ENCODE peak calls at places on chromosomes 7 and 10, in seven cellular contexts. One of them, this sample, is unnamed.

GRCh38 chr10:59177031-59177861 is 803 bp downstream of the PHYHIPL start:
- DNase-seq in upper lobe of right lung: no peak
- DNase-seq in neural progenitor cell: peak; percentile 74
- DNase-seq in transverse colon: no peak
- DNase-seq in effector memory CD4-positive, alpha-beta T cell: no peak
- DNase-seq in SK-N-SH: peak; percentile 69
- DNase-seq in astrocyte: peak; percentile 88
- DNase-seq in this sample: peak; percentile 69

GRCh38 chr7:151817315-151817690 is 59.6 kb downstream of the PRKAG2 start:
- DNase-seq in upper lobe of right lung: no peak
- DNase-seq in neural progenitor cell: no peak
- DNase-seq in transverse colon: no peak
- DNase-seq in effector memory CD4-positive, alpha-beta T cell: no peak
- DNase-seq in SK-N-SH: no peak
- DNase-seq in astrocyte: no peak
- DNase-seq in this sample: no peak

GRCh38 chr7:8113184-8113583 is 144.6 kb downstream of the GLCCI1 start:
- DNase-seq in upper lobe of right lung: no peak
- DNase-seq in neural progenitor cell: no peak
- DNase-seq in transverse colon: no peak
- DNase-seq in effector memory CD4-positive, alpha-beta T cell: no peak
- DNase-seq in SK-N-SH: no peak
- DNase-seq in astrocyte: no peak
- DNase-seq in this sample: no peak

GRCh38 chr7:25940086-25940906 is 211.7 kb upstream of the NFE2L3 start:
- DNase-seq in upper lobe of right lung: no peak
- DNase-seq in neural progenitor cell: peak; percentile 31
- DNase-seq in transverse colon: no peak
- DNase-seq in effector memory CD4-positive, alpha-beta T cell: no peak
- DNase-seq in SK-N-SH: no peak
- DNase-seq in astrocyte: no peak
- DNase-seq in this sample: no peak

GRCh38 chr10:104255244-104255981 is 721 bp downstream of the GSTO1 start:
- DNase-seq in upper lobe of right lung: no peak
- DNase-seq in neural progenitor cell: peak; percentile 50
- DNase-seq in transverse colon: peak; percentile 30
- DNase-seq in effector memory CD4-positive, alpha-beta T cell: no peak
- DNase-seq in SK-N-SH: peak; percentile 41
- DNase-seq in astrocyte: peak; percentile 65
- DNase-seq in this sample: peak; percentile 45

GRCh38 chr7:100089458-100090201 is 861 bp downstream of the COPS6 start:
- DNase-seq in upper lobe of right lung: no peak
- DNase-seq in neural progenitor cell: no peak
- DNase-seq in transverse colon: no peak
- DNase-seq in effector memory CD4-positive, alpha-beta T cell: no peak
- DNase-seq in SK-N-SH: no peak
- DNase-seq in astrocyte: no peak
- DNase-seq in this sample: peak; percentile 6

GRCh38 chr7:150973571-150974451 is 4.3 kb downstream of the KCNH2 start:
- DNase-seq in upper lobe of right lung: no peak
- DNase-seq in neural progenitor cell: no peak
- DNase-seq in transverse colon: peak; percentile 77
- DNase-seq in effector memory CD4-positive, alpha-beta T cell: no peak
- DNase-seq in SK-N-SH: no peak
- DNase-seq in astrocyte: no peak
- DNase-seq in this sample: peak; percentile 88

GRCh38 chr7:50791921-50792341 is 9.2 kb upstream of the GRB10 start:
- DNase-seq in upper lobe of right lung: no peak
- DNase-seq in neural progenitor cell: peak; percentile 9
- DNase-seq in transverse colon: no peak
- DNase-seq in effector memory CD4-positive, alpha-beta T cell: no peak
- DNase-seq in SK-N-SH: no peak
- DNase-seq in astrocyte: no peak
- DNase-seq in this sample: no peak

GRCh38 chr10:63711866-63712716 is 190.9 kb downstream of the REEP3 start:
- DNase-seq in upper lobe of right lung: peak; percentile 92
- DNase-seq in neural progenitor cell: no peak
- DNase-seq in transverse colon: peak; percentile 95
- DNase-seq in effector memory CD4-positive, alpha-beta T cell: no peak
- DNase-seq in SK-N-SH: peak; percentile 82
- DNase-seq in astrocyte: peak; percentile 93
- DNase-seq in this sample: no peak

DNA sequence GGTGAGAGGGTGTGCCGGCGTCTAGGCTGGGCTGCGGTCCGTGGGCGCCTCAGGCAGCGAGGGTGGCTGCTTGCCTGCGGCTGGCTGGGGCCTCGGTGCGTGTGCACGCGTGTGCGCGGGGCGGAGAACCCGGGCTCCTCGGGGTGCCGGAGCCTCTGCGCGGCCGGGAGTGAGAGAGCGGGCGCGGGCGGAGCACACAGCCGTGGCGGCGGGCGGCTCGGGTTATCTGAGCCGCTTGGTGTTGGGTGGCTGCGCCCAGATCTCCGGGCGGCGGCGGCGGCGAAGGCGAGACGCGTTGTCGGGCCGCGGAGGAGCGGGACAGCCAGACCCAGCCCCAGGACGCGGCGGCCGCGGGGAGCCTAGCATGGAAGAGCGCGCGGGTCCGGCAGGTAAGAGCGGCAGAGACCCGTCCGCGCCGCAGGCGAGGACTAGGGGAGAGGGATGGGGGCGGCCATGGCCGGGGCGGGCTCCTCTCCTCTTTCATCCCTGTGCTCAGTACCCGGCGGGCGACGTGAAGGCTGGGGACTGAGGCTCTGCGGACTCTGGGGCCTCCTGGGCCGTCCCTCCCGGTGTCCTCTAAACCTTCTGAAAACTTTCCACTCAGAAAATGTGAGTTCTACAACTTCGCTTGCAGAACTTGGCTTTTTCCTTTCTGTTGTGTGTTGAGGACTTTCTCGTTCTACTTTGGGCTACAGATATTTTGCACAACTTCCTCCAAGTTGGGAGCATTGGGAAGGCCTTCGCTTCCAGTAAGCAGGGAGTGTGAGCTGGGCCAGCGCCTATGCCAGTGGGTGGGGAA is 9.8 kb upstream of the PAX2 start:
- DNase-seq in upper lobe of right lung: peak; percentile 57
- DNase-seq in neural progenitor cell: peak; percentile 58
- DNase-seq in transverse colon: no peak
- DNase-seq in effector memory CD4-positive, alpha-beta T cell: no peak
- DNase-seq in SK-N-SH: peak; percentile 65
- DNase-seq in astrocyte: no peak
- DNase-seq in this sample: peak; percentile 85
- H3K4me3 ChIP-seq in upper lobe of right lung: no peak overlapping the region
- H3K4me3 ChIP-seq in neural progenitor cell: no peak overlapping the region
- H3K4me3 ChIP-seq in transverse colon: no peak overlapping the region
- H3K4me3 ChIP-seq in effector memory CD4-positive, alpha-beta T cell: no peak overlapping the region
- H3K4me3 ChIP-seq in SK-N-SH: no peak overlapping the region
- H3K4me3 ChIP-seq in astrocyte: no peak overlapping the region
- H3K4me3 ChIP-seq in this sample: peak overlapping the region; percentile 8

DNA sequence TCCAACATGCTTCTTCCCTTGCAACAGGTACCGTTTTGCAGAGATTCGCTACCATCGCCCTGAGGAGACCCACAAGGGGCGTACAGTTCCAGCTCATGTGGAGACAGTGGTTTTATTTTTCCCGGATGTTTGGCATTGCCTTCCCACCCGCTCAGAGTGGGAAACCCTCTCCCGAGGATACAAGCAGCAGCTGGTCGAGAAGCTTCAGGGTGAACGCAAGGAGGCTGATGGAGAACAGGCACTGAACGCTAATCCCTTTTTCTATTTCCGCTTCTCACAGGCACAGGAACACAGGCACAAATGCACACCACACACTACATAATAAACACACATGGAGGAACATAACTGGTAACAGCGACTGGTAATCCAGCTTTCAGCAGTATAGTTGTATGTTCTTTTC is 35.2 kb downstream of the CCAR1 start:
- DNase-seq in upper lobe of right lung: no peak
- DNase-seq in neural progenitor cell: no peak
- DNase-seq in transverse colon: no peak
- DNase-seq in effector memory CD4-positive, alpha-beta T cell: no peak
- DNase-seq in SK-N-SH: no peak
- DNase-seq in astrocyte: no peak
- DNase-seq in this sample: no peak
- H3K36me3 ChIP-seq in upper lobe of right lung: peaks cover 100% of the 10 kb centered on the region
- H3K36me3 ChIP-seq in neural progenitor cell: peaks cover 71% of the 10 kb centered on the region
- H3K36me3 ChIP-seq in transverse colon: no peaks in the 10 kb centered on the region
- H3K36me3 ChIP-seq in effector memory CD4-positive, alpha-beta T cell: peaks cover 78% of the 10 kb centered on the region
- H3K36me3 ChIP-seq in SK-N-SH: peaks cover 93% of the 10 kb centered on the region
- H3K36me3 ChIP-seq in astrocyte: peaks cover 81% of the 10 kb centered on the region
- H3K36me3 ChIP-seq in this sample: peaks cover 57% of the 10 kb centered on the region

DNA sequence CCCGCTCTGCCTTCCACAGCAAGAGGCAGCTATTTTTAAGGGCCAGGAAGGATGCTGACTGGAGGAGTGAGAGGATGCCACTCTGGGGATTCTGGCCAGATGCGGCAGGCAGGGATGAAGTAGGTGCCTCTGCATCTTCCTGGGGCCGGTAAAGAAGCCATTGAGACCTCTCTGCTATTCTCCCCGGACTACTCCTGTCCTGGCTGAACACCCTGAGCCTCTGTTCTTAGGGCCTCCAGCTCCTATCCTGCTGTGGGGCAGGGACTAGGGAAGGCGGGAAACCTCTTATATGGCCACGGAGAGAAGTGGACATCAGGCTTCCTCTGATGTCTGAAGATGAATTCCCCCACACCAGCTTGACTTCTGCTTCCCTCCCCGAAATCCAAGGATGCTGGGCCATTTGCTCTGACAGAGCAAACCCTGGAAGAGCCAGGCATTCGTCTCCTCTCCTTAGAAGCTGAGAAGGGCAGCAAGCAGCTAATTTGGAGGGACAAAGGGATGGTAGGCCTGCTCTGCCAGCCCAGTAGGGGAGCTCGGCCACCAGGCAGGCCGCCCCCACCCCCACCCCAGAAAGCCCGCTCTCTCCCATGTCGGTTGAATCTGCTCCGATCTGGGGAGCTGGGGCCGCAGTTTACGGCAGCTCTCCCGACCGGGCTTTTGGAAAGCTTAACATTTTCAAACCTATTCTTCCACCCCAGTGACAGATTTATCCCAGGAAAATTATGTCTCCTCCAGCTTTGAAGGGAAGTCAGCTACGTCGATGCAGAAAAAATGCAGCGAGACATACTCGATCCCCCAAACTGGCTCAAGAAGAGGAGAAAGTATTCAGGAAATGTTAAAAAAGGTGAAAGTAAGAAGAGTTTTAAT is 2.8 kb downstream of the FGF8 start:
- DNase-seq in upper lobe of right lung: peak; percentile 25
- DNase-seq in neural progenitor cell: peak; percentile 44
- DNase-seq in transverse colon: no peak
- DNase-seq in effector memory CD4-positive, alpha-beta T cell: no peak
- DNase-seq in SK-N-SH: peak; percentile 28
- DNase-seq in astrocyte: no peak
- DNase-seq in this sample: peak; percentile 81
- H3K27me3 ChIP-seq in upper lobe of right lung: peaks cover 75% of the 10 kb centered on the region
- H3K27me3 ChIP-seq in neural progenitor cell: peaks cover 61% of the 10 kb centered on the region
- H3K27me3 ChIP-seq in transverse colon: peaks cover 97% of the 10 kb centered on the region
- H3K27me3 ChIP-seq in effector memory CD4-positive, alpha-beta T cell: peaks cover 51% of the 10 kb centered on the region
- H3K27me3 ChIP-seq in SK-N-SH: no peaks in the 10 kb centered on the region
- H3K27me3 ChIP-seq in astrocyte: peaks cover 65% of the 10 kb centered on the region
- H3K27me3 ChIP-seq in this sample: peaks cover 49% of the 10 kb centered on the region

DNA sequence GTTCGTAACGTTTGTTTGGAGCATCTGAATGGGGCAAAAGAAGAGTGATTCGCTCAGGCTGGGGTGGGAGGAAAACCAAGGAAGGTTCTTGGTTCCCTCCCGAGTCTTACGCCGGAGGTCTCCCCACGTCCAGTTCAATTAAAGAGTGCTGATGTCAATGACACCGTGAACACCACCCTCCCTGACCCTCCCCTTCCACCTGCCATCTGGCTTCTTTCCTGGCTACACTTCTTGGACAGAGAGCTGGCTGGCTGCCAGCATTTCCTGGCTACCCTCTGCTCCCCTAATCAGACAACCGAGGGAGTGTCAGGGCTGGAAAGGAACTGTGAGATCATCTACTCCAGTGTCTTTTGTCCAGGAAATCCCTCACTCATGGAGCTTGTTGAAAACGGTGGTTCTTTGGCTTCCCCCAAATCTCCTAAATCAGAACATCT is 24.1 kb upstream of the FFAR4 start:
- DNase-seq in upper lobe of right lung: no peak
- DNase-seq in neural progenitor cell: peak; percentile 13
- DNase-seq in transverse colon: peak; percentile 80
- DNase-seq in effector memory CD4-positive, alpha-beta T cell: no peak
- DNase-seq in SK-N-SH: peak; percentile 68
- DNase-seq in astrocyte: no peak
- DNase-seq in this sample: peak; percentile 39
- H3K4me3 ChIP-seq in upper lobe of right lung: peak overlapping the region; percentile 25
- H3K4me3 ChIP-seq in neural progenitor cell: peak overlapping the region; percentile 20
- H3K4me3 ChIP-seq in transverse colon: no peak overlapping the region
- H3K4me3 ChIP-seq in effector memory CD4-positive, alpha-beta T cell: no peak overlapping the region
- H3K4me3 ChIP-seq in SK-N-SH: peak overlapping the region; percentile 25
- H3K4me3 ChIP-seq in astrocyte: no peak overlapping the region
- H3K4me3 ChIP-seq in this sample: no peak overlapping the region

GRCh38 chr10:123669901-123670300 is 3.7 kb downstream of the GPR26 start:
- DNase-seq in upper lobe of right lung: no peak
- DNase-seq in neural progenitor cell: no peak
- DNase-seq in transverse colon: no peak
- DNase-seq in effector memory CD4-positive, alpha-beta T cell: no peak
- DNase-seq in SK-N-SH: no peak
- DNase-seq in astrocyte: no peak
- DNase-seq in this sample: no peak

GRCh38 chr10:123665371-123666286 is 526 bp upstream of the GPR26 start:
- DNase-seq in upper lobe of right lung: peak; percentile 20
- DNase-seq in neural progenitor cell: peak; percentile 25
- DNase-seq in transverse colon: no peak
- DNase-seq in effector memory CD4-positive, alpha-beta T cell: no peak
- DNase-seq in SK-N-SH: peak; percentile 62
- DNase-seq in astrocyte: no peak
- DNase-seq in this sample: peak; percentile 84

GRCh38 chr10:123663522-123663921 is 2.6 kb upstream of the GPR26 start:
- DNase-seq in upper lobe of right lung: no peak
- DNase-seq in neural progenitor cell: no peak
- DNase-seq in transverse colon: no peak
- DNase-seq in effector memory CD4-positive, alpha-beta T cell: no peak
- DNase-seq in SK-N-SH: no peak
- DNase-seq in astrocyte: no peak
- DNase-seq in this sample: peak; percentile 68

GRCh38 chr10:123666318-123667291 is at the start of gene GPR26:
- DNase-seq in upper lobe of right lung: no peak
- DNase-seq in neural progenitor cell: peak; percentile 80
- DNase-seq in transverse colon: no peak
- DNase-seq in effector memory CD4-positive, alpha-beta T cell: no peak
- DNase-seq in SK-N-SH: peak; percentile 69
- DNase-seq in astrocyte: no peak
- DNase-seq in this sample: peak; percentile 88
- H3K36me3 ChIP-seq in upper lobe of right lung: no peaks in the 10 kb centered on the region
- H3K36me3 ChIP-seq in neural progenitor cell: no peaks in the 10 kb centered on the region
- H3K36me3 ChIP-seq in transverse colon: no peaks in the 10 kb centered on the region
- H3K36me3 ChIP-seq in effector memory CD4-positive, alpha-beta T cell: no peaks in the 10 kb centered on the region
- H3K36me3 ChIP-seq in SK-N-SH: no peaks in the 10 kb centered on the region
- H3K36me3 ChIP-seq in astrocyte: no peaks in the 10 kb centered on the region
- H3K36me3 ChIP-seq in this sample: no peaks in the 10 kb centered on the region

DNA sequence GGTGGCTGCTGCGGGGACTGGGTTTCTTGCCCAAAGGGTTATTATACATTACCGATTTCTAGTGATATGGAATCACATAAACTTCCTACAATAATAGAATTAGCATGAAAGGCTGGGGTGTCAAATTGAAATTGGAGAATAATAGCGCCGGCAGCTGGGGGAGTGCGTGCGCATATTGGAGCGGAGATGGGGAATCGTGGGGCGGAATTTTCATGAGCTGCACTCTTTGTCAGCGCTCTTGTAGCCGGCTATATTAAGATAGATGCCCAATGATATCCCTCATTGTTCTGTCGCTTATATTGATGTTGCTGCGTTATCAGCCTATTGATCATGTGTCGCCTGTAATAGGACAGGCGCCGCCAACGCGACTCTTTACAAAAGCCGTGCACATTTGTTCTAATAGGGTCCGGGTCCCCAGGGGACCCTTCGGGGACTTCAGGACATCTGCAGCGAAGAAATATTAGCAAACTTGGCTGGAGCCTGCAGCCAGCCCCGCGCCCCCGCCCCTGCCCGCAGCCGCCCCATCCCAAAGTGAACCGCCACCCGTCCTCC is 5.1 kb downstream of the UNCX start:
- DNase-seq in upper lobe of right lung: no peak
- DNase-seq in neural progenitor cell: peak; percentile 42
- DNase-seq in transverse colon: no peak
- DNase-seq in effector memory CD4-positive, alpha-beta T cell: no peak
- DNase-seq in SK-N-SH: no peak
- DNase-seq in astrocyte: no peak
- DNase-seq in this sample: no peak
- H3K27me3 ChIP-seq in upper lobe of right lung: peaks cover 90% of the 10 kb centered on the region
- H3K27me3 ChIP-seq in neural progenitor cell: peaks cover 100% of the 10 kb centered on the region
- H3K27me3 ChIP-seq in transverse colon: peaks cover 97% of the 10 kb centered on the region
- H3K27me3 ChIP-seq in effector memory CD4-positive, alpha-beta T cell: peaks cover 83% of the 10 kb centered on the region
- H3K27me3 ChIP-seq in SK-N-SH: peaks cover 90% of the 10 kb centered on the region
- H3K27me3 ChIP-seq in astrocyte: peaks cover 68% of the 10 kb centered on the region
- H3K27me3 ChIP-seq in this sample: peaks cover 97% of the 10 kb centered on the region